ENCODE peak calls at places on chromosomes 5 and 9, in five cellular contexts. One of them, this sample, is unnamed.

GRCh38 chr5:139462582-139463276 is at the start of gene ECSCR:
- DNase-seq in iris pigment epithelial cell: no peak
- DNase-seq in tibial artery: no peak
- DNase-seq in DMS153: no peak
- DNase-seq in cardiac muscle cell: peak; percentile 64
- DNase-seq in this sample: no peak

GRCh38 chr9:70079364-70080103 is 35.9 kb downstream of the MAMDC2 start:
- DNase-seq in DMS153: peak; percentile 91
- DNase-seq in iris pigment epithelial cell: peak; percentile 76
- DNase-seq in cardiac muscle cell: peak; percentile 68
- DNase-seq in tibial artery: no peak
- DNase-seq in this sample: no peak

GRCh38 chr9:92781902-92782301 is 17.3 kb upstream of the BICD2 start:
- DNase-seq in iris pigment epithelial cell: no peak
- DNase-seq in cardiac muscle cell: no peak
- DNase-seq in tibial artery: no peak
- DNase-seq in DMS153: no peak
- DNase-seq in this sample: peak; percentile 34

GRCh38 chr5:34891981-34892380 is 23.3 kb downstream of the RAD1 start:
- DNase-seq in DMS153: no peak
- DNase-seq in iris pigment epithelial cell: peak; percentile 85
- DNase-seq in cardiac muscle cell: peak; percentile 88
- DNase-seq in tibial artery: no peak
- DNase-seq in this sample: no peak

GRCh38 chr5:52063186-52063585 is 679.9 kb downstream of the ISL1 start:
- DNase-seq in DMS153: no peak
- DNase-seq in iris pigment epithelial cell: no peak
- DNase-seq in tibial artery: no peak
- DNase-seq in cardiac muscle cell: no peak
- DNase-seq in this sample: no peak

GRCh38 chr9:120579139-120579749 is 723 bp downstream of the CDK5RAP2 start:
- DNase-seq in iris pigment epithelial cell: peak; percentile 20
- DNase-seq in tibial artery: no peak
- DNase-seq in cardiac muscle cell: no peak
- DNase-seq in DMS153: no peak
- DNase-seq in this sample: no peak

GRCh38 chr5:180592176-180592575 is 877 bp upstream of the SCGB3A1 start:
- DNase-seq in tibial artery: no peak
- DNase-seq in iris pigment epithelial cell: no peak
- DNase-seq in DMS153: no peak
- DNase-seq in cardiac muscle cell: no peak
- DNase-seq in this sample: no peak

GRCh38 chr5:62315376-62316049 is 9.5 kb downstream of the KIF2A start:
- DNase-seq in iris pigment epithelial cell: peak; percentile 40
- DNase-seq in DMS153: no peak
- DNase-seq in tibial artery: no peak
- DNase-seq in cardiac muscle cell: no peak
- DNase-seq in this sample: no peak

GRCh38 chr5:54746346-54746745 is 228.8 kb downstream of the SNX18 start:
- DNase-seq in tibial artery: no peak
- DNase-seq in cardiac muscle cell: no peak
- DNase-seq in iris pigment epithelial cell: no peak
- DNase-seq in DMS153: no peak
- DNase-seq in this sample: no peak

GRCh38 chr5:2038337-2039179 is 155.8 kb upstream of the IRX4 start:
- DNase-seq in DMS153: peak; percentile 75
- DNase-seq in tibial artery: no peak
- DNase-seq in iris pigment epithelial cell: peak; percentile 10
- DNase-seq in cardiac muscle cell: peak; percentile 46
- DNase-seq in this sample: peak; percentile 58

GRCh38 chr9:16396389-16396788 is 474.1 kb downstream of the BNC2 start:
- DNase-seq in iris pigment epithelial cell: peak; percentile 56
- DNase-seq in tibial artery: no peak
- DNase-seq in cardiac muscle cell: peak; percentile 67
- DNase-seq in DMS153: no peak
- DNase-seq in this sample: no peak

GRCh38 chr9:121707477-121708424 is 56.3 kb downstream of the DAB2IP start:
- DNase-seq in tibial artery: no peak
- DNase-seq in DMS153: no peak
- DNase-seq in cardiac muscle cell: no peak
- DNase-seq in iris pigment epithelial cell: no peak
- DNase-seq in this sample: no peak

GRCh38 chr9:104876587-104876986 is 51.4 kb downstream of the ABCA1 start:
- DNase-seq in tibial artery: no peak
- DNase-seq in iris pigment epithelial cell: no peak
- DNase-seq in cardiac muscle cell: no peak
- DNase-seq in DMS153: no peak
- DNase-seq in this sample: no peak

GRCh38 chr5:40399349-40399748 is 280.4 kb upstream of the PTGER4 start:
- DNase-seq in cardiac muscle cell: no peak
- DNase-seq in tibial artery: no peak
- DNase-seq in DMS153: no peak
- DNase-seq in iris pigment epithelial cell: peak; percentile 78
- DNase-seq in this sample: no peak

GRCh38 chr5:157900644-157901043 is 41.7 kb upstream of the CLINT1 start:
- DNase-seq in tibial artery: no peak
- DNase-seq in DMS153: peak; percentile 56
- DNase-seq in iris pigment epithelial cell: no peak
- DNase-seq in cardiac muscle cell: no peak
- DNase-seq in this sample: no peak

GRCh38 chr9:16202221-16202620 is 649.4 kb downstream of the CCDC171 start:
- DNase-seq in DMS153: no peak
- DNase-seq in iris pigment epithelial cell: peak; percentile 49
- DNase-seq in cardiac muscle cell: no peak
- DNase-seq in tibial artery: no peak
- DNase-seq in this sample: no peak

GRCh38 chr5:78095119-78095518 is 199.4 kb downstream of the AP3B1 start:
- DNase-seq in cardiac muscle cell: no peak
- DNase-seq in iris pigment epithelial cell: peak; percentile 4
- DNase-seq in tibial artery: no peak
- DNase-seq in DMS153: no peak
- DNase-seq in this sample: no peak

GRCh38 chr9:70746760-70747159 is 332.3 kb upstream of the KLF9 start:
- DNase-seq in cardiac muscle cell: peak; percentile 25
- DNase-seq in DMS153: peak; percentile 72
- DNase-seq in tibial artery: no peak
- DNase-seq in iris pigment epithelial cell: no peak
- DNase-seq in this sample: no peak

GRCh38 chr5:80191397-80191796 is 64.5 kb downstream of the SERINC5 start:
- DNase-seq in cardiac muscle cell: no peak
- DNase-seq in iris pigment epithelial cell: no peak
- DNase-seq in tibial artery: no peak
- DNase-seq in DMS153: no peak
- DNase-seq in this sample: no peak

GRCh38 chr5:20972419-20972925 is 984.5 kb upstream of the CDH18 start:
- DNase-seq in tibial artery: peak; percentile 64
- DNase-seq in iris pigment epithelial cell: peak; percentile 24
- DNase-seq in DMS153: peak; percentile 74
- DNase-seq in cardiac muscle cell: peak; percentile 85
- DNase-seq in this sample: no peak

GRCh38 chr9:316382-316965 is 101.8 kb downstream of the DOCK8 start:
- DNase-seq in tibial artery: no peak
- DNase-seq in cardiac muscle cell: peak; percentile 6
- DNase-seq in DMS153: no peak
- DNase-seq in iris pigment epithelial cell: no peak
- DNase-seq in this sample: no peak

GRCh38 chr9:137076636-137077009 is 694 bp upstream of the UAP1L1 start:
- DNase-seq in iris pigment epithelial cell: no peak
- DNase-seq in DMS153: no peak
- DNase-seq in tibial artery: no peak
- DNase-seq in cardiac muscle cell: no peak
- DNase-seq in this sample: no peak

GRCh38 chr5:20570486-20570885 is 582.5 kb upstream of the CDH18 start:
- DNase-seq in tibial artery: no peak
- DNase-seq in DMS153: no peak
- DNase-seq in cardiac muscle cell: no peak
- DNase-seq in iris pigment epithelial cell: peak; percentile 53
- DNase-seq in this sample: no peak

GRCh38 chr9:125649315-125649714 is 57.7 kb downstream of the MAPKAP1 start:
- DNase-seq in tibial artery: no peak
- DNase-seq in cardiac muscle cell: peak; percentile 65
- DNase-seq in DMS153: no peak
- DNase-seq in iris pigment epithelial cell: peak; percentile 90
- DNase-seq in this sample: no peak

GRCh38 chr5:140112685-140113179 is 1.2 kb upstream of the PURA start:
- DNase-seq in tibial artery: no peak
- DNase-seq in iris pigment epithelial cell: no peak
- DNase-seq in cardiac muscle cell: peak; percentile 26
- DNase-seq in DMS153: no peak
- DNase-seq in this sample: no peak

GRCh38 chr5:55160493-55161209 is 680 bp downstream of the GPX8 start:
- DNase-seq in iris pigment epithelial cell: peak; percentile 98
- DNase-seq in DMS153: no peak
- DNase-seq in tibial artery: peak; percentile 88
- DNase-seq in cardiac muscle cell: peak; percentile 96
- DNase-seq in this sample: no peak

GRCh38 chr5:110872963-110873362 is 134.2 kb downstream of the SLC25A46 start:
- DNase-seq in tibial artery: no peak
- DNase-seq in iris pigment epithelial cell: no peak
- DNase-seq in cardiac muscle cell: no peak
- DNase-seq in DMS153: no peak
- DNase-seq in this sample: no peak

GRCh38 chr9:14770592-14770991 is 48.1 kb upstream of the CER1 start:
- DNase-seq in tibial artery: no peak
- DNase-seq in iris pigment epithelial cell: no peak
- DNase-seq in cardiac muscle cell: no peak
- DNase-seq in DMS153: no peak
- DNase-seq in this sample: no peak

GRCh38 chr9:34089311-34089710 is 37.2 kb downstream of the DCAF12 start:
- DNase-seq in cardiac muscle cell: no peak
- DNase-seq in DMS153: no peak
- DNase-seq in iris pigment epithelial cell: peak; percentile 50
- DNase-seq in tibial artery: no peak
- DNase-seq in this sample: no peak

GRCh38 chr5:115751176-115751575 is 65.3 kb downstream of the CDO1 start:
- DNase-seq in cardiac muscle cell: no peak
- DNase-seq in DMS153: no peak
- DNase-seq in tibial artery: no peak
- DNase-seq in iris pigment epithelial cell: peak; percentile 11
- DNase-seq in this sample: no peak